ENCODE peak calls at places on chromosome 5, in six cellular contexts. One of them, this sample, is unnamed.

GRCh38 chr5:135034186-135034962 is at the start of gene PITX1:
- DNase-seq in A673: peak; percentile 46
- DNase-seq in ovary: no peak
- DNase-seq in mucosa of descending colon: peak; percentile 66
- DNase-seq in aorta: no peak
- DNase-seq in heart left ventricle: no peak
- DNase-seq in this sample: peak; percentile 80

GRCh38 chr5:167720676-167721260 is 570.7 kb upstream of the WWC1 start:
- DNase-seq in A673: no peak
- DNase-seq in ovary: no peak
- DNase-seq in mucosa of descending colon: no peak
- DNase-seq in aorta: no peak
- DNase-seq in heart left ventricle: no peak
- DNase-seq in this sample: no peak

GRCh38 chr5:158822099-158822498 is 277.6 kb downstream of the EBF1 start:
- DNase-seq in A673: no peak
- DNase-seq in ovary: no peak
- DNase-seq in mucosa of descending colon: no peak
- DNase-seq in aorta: no peak
- DNase-seq in heart left ventricle: no peak
- DNase-seq in this sample: no peak

GRCh38 chr5:34866989-34867471 is 28.1 kb downstream of the TTC23L start:
- DNase-seq in A673: no peak
- DNase-seq in ovary: no peak
- DNase-seq in mucosa of descending colon: peak; percentile 7
- DNase-seq in aorta: no peak
- DNase-seq in heart left ventricle: no peak
- DNase-seq in this sample: no peak

GRCh38 chr5:142065273-142065672 is 43.3 kb upstream of the NDFIP1 start:
- DNase-seq in A673: no peak
- DNase-seq in ovary: no peak
- DNase-seq in mucosa of descending colon: no peak
- DNase-seq in aorta: peak; percentile 68
- DNase-seq in heart left ventricle: peak; percentile 31
- DNase-seq in this sample: no peak

GRCh38 chr5:17189381-17190036 is 27.9 kb upstream of the BASP1 start:
- DNase-seq in A673: peak; percentile 93
- DNase-seq in ovary: peak; percentile 80
- DNase-seq in mucosa of descending colon: peak; percentile 96
- DNase-seq in aorta: peak; percentile 80
- DNase-seq in heart left ventricle: peak; percentile 78
- DNase-seq in this sample: peak; percentile 65

GRCh38 chr5:8577792-8578191 is 708.8 kb downstream of the MTRR start:
- DNase-seq in A673: no peak
- DNase-seq in ovary: no peak
- DNase-seq in mucosa of descending colon: no peak
- DNase-seq in aorta: no peak
- DNase-seq in heart left ventricle: no peak
- DNase-seq in this sample: no peak

GRCh38 chr5:52859619-52860018 is 71.9 kb downstream of the ITGA1 start:
- DNase-seq in A673: peak; percentile 47
- DNase-seq in ovary: no peak
- DNase-seq in mucosa of descending colon: no peak
- DNase-seq in aorta: no peak
- DNase-seq in heart left ventricle: no peak
- DNase-seq in this sample: no peak

GRCh38 chr5:112691758-112692157 is 45.9 kb upstream of the APC start:
- DNase-seq in A673: peak; percentile 33
- DNase-seq in ovary: no peak
- DNase-seq in mucosa of descending colon: peak; percentile 59
- DNase-seq in aorta: no peak
- DNase-seq in heart left ventricle: no peak
- DNase-seq in this sample: no peak

GRCh38 chr5:75551471-75551870 is 39.8 kb downstream of the POLK start:
- DNase-seq in A673: no peak
- DNase-seq in ovary: no peak
- DNase-seq in mucosa of descending colon: no peak
- DNase-seq in aorta: no peak
- DNase-seq in heart left ventricle: no peak
- DNase-seq in this sample: no peak

GRCh38 chr5:178232920-178233429 is 373 bp upstream of the PHYKPL start:
- DNase-seq in A673: no peak
- DNase-seq in ovary: no peak
- DNase-seq in mucosa of descending colon: no peak
- DNase-seq in aorta: no peak
- DNase-seq in heart left ventricle: no peak
- DNase-seq in this sample: no peak

GRCh38 chr5:178234753-178235599 is 2.4 kb upstream of the PHYKPL start:
- DNase-seq in A673: peak; percentile 76
- DNase-seq in ovary: peak; percentile 62
- DNase-seq in mucosa of descending colon: peak; percentile 96
- DNase-seq in aorta: peak; percentile 83
- DNase-seq in heart left ventricle: peak; percentile 68
- DNase-seq in this sample: peak; percentile 57

GRCh38 chr5:178235600-178235998 is 3.0 kb upstream of the PHYKPL start:
- DNase-seq in A673: no peak
- DNase-seq in ovary: no peak
- DNase-seq in mucosa of descending colon: no peak
- DNase-seq in aorta: no peak
- DNase-seq in heart left ventricle: no peak
- DNase-seq in this sample: no peak

GRCh38 chr5:178236126-178236525 is 3.5 kb upstream of the PHYKPL start:
- DNase-seq in A673: no peak
- DNase-seq in ovary: no peak
- DNase-seq in mucosa of descending colon: no peak
- DNase-seq in aorta: no peak
- DNase-seq in heart left ventricle: no peak
- DNase-seq in this sample: no peak

GRCh38 chr5:178234121-178234752 is 1.6 kb upstream of the PHYKPL start:
- DNase-seq in A673: no peak
- DNase-seq in ovary: no peak
- DNase-seq in mucosa of descending colon: no peak
- DNase-seq in aorta: no peak
- DNase-seq in heart left ventricle: peak; percentile 26
- DNase-seq in this sample: no peak
- H3K4me1 ChIP-seq in A673: peaks cover 7% of the 10 kb centered on the region
- H3K4me1 ChIP-seq in ovary: peaks cover 10% of the 10 kb centered on the region
- H3K4me1 ChIP-seq in mucosa of descending colon: peaks cover 48% of the 10 kb centered on the region
- H3K4me1 ChIP-seq in aorta: no peaks in the 10 kb centered on the region
- H3K4me1 ChIP-seq in heart left ventricle: peaks cover 86% of the 10 kb centered on the region
- H3K4me1 ChIP-seq in this sample: peaks cover 12% of the 10 kb centered on the region

DNA sequence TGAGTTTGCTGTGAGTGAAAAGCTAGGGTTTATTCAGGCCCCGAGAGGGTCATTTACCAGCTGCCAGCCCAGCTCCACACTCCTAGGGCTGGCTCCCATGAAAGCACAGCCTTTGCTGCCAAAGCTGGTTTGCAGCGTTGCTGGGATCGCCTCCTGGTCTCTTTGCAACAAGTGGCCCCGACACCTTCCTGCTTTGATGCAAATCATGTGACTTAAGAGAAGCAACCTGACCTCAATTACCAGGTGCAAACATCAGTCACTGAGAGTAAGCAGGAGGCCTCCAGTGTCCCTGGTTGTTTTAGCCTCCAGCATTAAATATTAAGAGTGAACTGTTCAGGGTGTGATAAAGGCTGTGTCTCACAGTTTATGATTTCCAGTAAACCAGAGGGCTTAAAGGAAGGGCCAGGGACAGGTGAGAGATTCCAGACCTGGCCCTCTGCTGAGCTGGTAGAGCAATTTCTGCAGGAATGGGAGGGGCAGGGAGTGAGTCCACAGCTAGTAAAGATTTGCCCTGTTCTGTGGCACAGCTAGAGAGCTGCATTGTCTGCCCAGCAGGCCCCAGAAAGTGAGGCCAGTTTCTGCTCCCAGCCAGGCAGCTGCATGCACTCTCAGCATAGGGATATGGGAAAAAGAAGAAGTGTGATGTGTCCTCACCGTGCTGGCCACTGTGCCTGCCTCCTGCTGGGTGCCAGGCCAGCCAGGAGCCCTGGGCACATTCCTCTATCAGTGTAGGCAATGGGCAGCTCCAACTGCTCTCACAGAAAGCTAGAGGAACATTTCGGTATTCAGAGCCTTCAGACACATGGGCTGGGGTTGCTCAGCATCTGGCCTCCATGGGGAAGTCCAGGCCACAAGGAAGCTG is 58.0 kb downstream of the SLC22A5 start:
- DNase-seq in A673: no peak
- DNase-seq in ovary: peak; percentile 12
- DNase-seq in mucosa of descending colon: peak; percentile 81
- DNase-seq in aorta: peak; percentile 74
- DNase-seq in heart left ventricle: peak; percentile 54
- DNase-seq in this sample: peak; percentile 39
- H3K4me1 ChIP-seq in A673: peaks cover 35% of the 10 kb centered on the region
- H3K4me1 ChIP-seq in ovary: peaks cover 30% of the 10 kb centered on the region
- H3K4me1 ChIP-seq in mucosa of descending colon: peaks cover 92% of the 10 kb centered on the region
- H3K4me1 ChIP-seq in aorta: no peaks in the 10 kb centered on the region
- H3K4me1 ChIP-seq in heart left ventricle: peaks cover 100% of the 10 kb centered on the region
- H3K4me1 ChIP-seq in this sample: peaks cover 34% of the 10 kb centered on the region

GRCh38 chr5:119339344-119339743 is 16.5 kb upstream of the TNFAIP8 start:
- DNase-seq in A673: no peak
- DNase-seq in ovary: no peak
- DNase-seq in mucosa of descending colon: no peak
- DNase-seq in aorta: no peak
- DNase-seq in heart left ventricle: no peak
- DNase-seq in this sample: no peak
- H3K4me1 ChIP-seq in A673: no peaks in the 10 kb centered on the region
- H3K4me1 ChIP-seq in ovary: peaks cover 3% of the 10 kb centered on the region
- H3K4me1 ChIP-seq in mucosa of descending colon: peaks cover 13% of the 10 kb centered on the region
- H3K4me1 ChIP-seq in aorta: no peaks in the 10 kb centered on the region
- H3K4me1 ChIP-seq in heart left ventricle: peaks cover 92% of the 10 kb centered on the region
- H3K4me1 ChIP-seq in this sample: no peaks in the 10 kb centered on the region

DNA sequence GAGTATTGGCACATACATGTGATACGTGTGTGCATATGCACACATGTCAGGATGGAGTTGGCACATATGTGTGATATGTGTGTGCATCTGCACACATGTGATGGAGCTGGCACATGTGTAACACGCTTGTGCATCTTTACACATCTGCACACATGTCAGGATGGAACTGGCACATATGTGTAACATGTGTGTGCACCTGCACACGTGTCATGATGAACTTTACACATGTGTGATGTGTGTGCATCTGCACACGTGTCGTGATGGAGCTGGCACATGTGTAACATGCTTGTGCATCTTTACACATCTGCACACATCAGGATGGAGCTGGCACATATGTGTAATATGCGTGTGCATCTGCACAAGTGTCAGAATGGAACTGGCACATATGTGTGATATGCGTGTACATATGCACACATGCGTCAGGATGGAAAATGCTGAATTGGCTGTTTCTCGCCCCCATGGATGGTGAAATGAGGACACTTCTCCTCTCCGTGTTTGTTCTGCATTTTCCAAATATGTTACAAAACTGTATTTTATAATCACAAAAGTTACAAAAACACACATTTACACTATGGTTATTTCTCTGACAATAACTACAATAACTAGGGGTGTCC is 16.2 kb upstream of the SLC6A19 start:
- DNase-seq in A673: no peak
- DNase-seq in ovary: no peak
- DNase-seq in mucosa of descending colon: no peak
- DNase-seq in aorta: no peak
- DNase-seq in heart left ventricle: no peak
- DNase-seq in this sample: no peak
- H3K4me1 ChIP-seq in A673: no peaks in the 10 kb centered on the region
- H3K4me1 ChIP-seq in ovary: no peaks in the 10 kb centered on the region
- H3K4me1 ChIP-seq in mucosa of descending colon: peaks cover 21% of the 10 kb centered on the region
- H3K4me1 ChIP-seq in aorta: no peaks in the 10 kb centered on the region
- H3K4me1 ChIP-seq in heart left ventricle: no peaks in the 10 kb centered on the region
- H3K4me1 ChIP-seq in this sample: no peaks in the 10 kb centered on the region

GRCh38 chr5:68253612-68254341 is 38.2 kb downstream of the PIK3R1 start:
- DNase-seq in A673: peak; percentile 71
- DNase-seq in ovary: no peak
- DNase-seq in mucosa of descending colon: no peak
- DNase-seq in aorta: no peak
- DNase-seq in heart left ventricle: no peak
- DNase-seq in this sample: no peak
- H3K4me1 ChIP-seq in A673: peaks cover 95% of the 10 kb centered on the region
- H3K4me1 ChIP-seq in ovary: peaks cover 28% of the 10 kb centered on the region
- H3K4me1 ChIP-seq in mucosa of descending colon: peaks cover 33% of the 10 kb centered on the region
- H3K4me1 ChIP-seq in aorta: peaks cover 37% of the 10 kb centered on the region
- H3K4me1 ChIP-seq in heart left ventricle: peaks cover 100% of the 10 kb centered on the region
- H3K4me1 ChIP-seq in this sample: peaks cover 9% of the 10 kb centered on the region

DNA sequence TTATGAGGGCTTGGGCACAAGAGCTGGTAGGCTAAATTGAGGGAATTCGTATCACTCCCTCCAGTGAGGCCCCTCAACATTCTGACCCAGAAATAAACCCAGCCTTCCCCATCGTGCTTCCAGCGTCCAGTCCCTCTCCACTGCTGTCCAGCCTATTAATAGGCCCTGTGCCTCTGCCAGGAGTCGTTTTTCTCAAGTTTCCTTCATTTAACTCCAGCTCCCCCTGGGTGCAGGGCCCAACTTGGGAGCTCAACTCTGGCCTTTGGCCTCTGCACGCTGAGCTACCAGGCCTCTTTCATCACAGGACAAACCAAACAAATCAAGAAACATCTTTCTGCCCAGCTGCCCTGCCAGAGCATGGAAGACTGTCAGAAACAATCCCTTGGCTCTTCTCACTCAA is 10.0 kb downstream of the HBEGF start:
- DNase-seq in A673: no peak
- DNase-seq in ovary: peak; percentile 61
- DNase-seq in mucosa of descending colon: no peak
- DNase-seq in aorta: no peak
- DNase-seq in heart left ventricle: peak; percentile 54
- DNase-seq in this sample: no peak
- H3K4me1 ChIP-seq in A673: peaks cover 2% of the 10 kb centered on the region
- H3K4me1 ChIP-seq in ovary: peaks cover 3% of the 10 kb centered on the region
- H3K4me1 ChIP-seq in mucosa of descending colon: peaks cover 2% of the 10 kb centered on the region
- H3K4me1 ChIP-seq in aorta: no peaks in the 10 kb centered on the region
- H3K4me1 ChIP-seq in heart left ventricle: peaks cover 44% of the 10 kb centered on the region
- H3K4me1 ChIP-seq in this sample: no peaks in the 10 kb centered on the region

DNA sequence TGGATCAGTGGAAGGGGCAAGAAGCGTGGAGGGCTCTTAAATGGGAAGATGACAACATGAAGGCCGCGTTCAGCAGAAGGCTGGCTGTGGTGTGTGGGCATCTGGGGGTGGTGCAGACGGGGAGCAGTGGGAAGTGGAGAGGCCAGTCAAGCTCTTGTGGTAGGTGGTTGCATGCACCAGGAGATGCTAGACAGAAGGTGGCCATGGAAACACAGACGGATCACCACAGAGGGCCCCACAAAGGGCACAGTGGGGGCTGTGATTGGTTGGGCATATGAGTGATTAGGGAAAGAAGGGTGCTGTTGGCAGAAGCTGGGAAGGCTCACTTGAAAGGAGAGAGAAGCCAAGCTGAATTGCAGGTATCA is 14.7 kb downstream of the MTMR12 start:
- DNase-seq in A673: no peak
- DNase-seq in ovary: no peak
- DNase-seq in mucosa of descending colon: no peak
- DNase-seq in aorta: no peak
- DNase-seq in heart left ventricle: no peak
- DNase-seq in this sample: no peak
- H3K4me1 ChIP-seq in A673: peaks cover 4% of the 10 kb centered on the region
- H3K4me1 ChIP-seq in ovary: peaks cover 12% of the 10 kb centered on the region
- H3K4me1 ChIP-seq in mucosa of descending colon: peaks cover 10% of the 10 kb centered on the region
- H3K4me1 ChIP-seq in aorta: no peaks in the 10 kb centered on the region
- H3K4me1 ChIP-seq in heart left ventricle: peaks cover 16% of the 10 kb centered on the region
- H3K4me1 ChIP-seq in this sample: no peaks in the 10 kb centered on the region

GRCh38 chr5:96825243-96825642 is 17.5 kb upstream of the ERAP1 start:
- DNase-seq in A673: no peak
- DNase-seq in ovary: no peak
- DNase-seq in mucosa of descending colon: no peak
- DNase-seq in aorta: no peak
- DNase-seq in heart left ventricle: no peak
- DNase-seq in this sample: no peak
- H3K4me1 ChIP-seq in A673: peaks cover 20% of the 10 kb centered on the region
- H3K4me1 ChIP-seq in ovary: no peaks in the 10 kb centered on the region
- H3K4me1 ChIP-seq in mucosa of descending colon: no peaks in the 10 kb centered on the region
- H3K4me1 ChIP-seq in aorta: no peaks in the 10 kb centered on the region
- H3K4me1 ChIP-seq in heart left ventricle: peaks cover 17% of the 10 kb centered on the region
- H3K4me1 ChIP-seq in this sample: no peaks in the 10 kb centered on the region

GRCh38 chr5:125198270-125198974 is 452.0 kb upstream of the ZNF608 start:
- DNase-seq in A673: peak; percentile 78
- DNase-seq in ovary: peak; percentile 71
- DNase-seq in mucosa of descending colon: peak; percentile 81
- DNase-seq in aorta: peak; percentile 68
- DNase-seq in heart left ventricle: peak; percentile 87
- DNase-seq in this sample: peak; percentile 74
- H3K4me1 ChIP-seq in A673: peaks cover 11% of the 10 kb centered on the region
- H3K4me1 ChIP-seq in ovary: peaks cover 2% of the 10 kb centered on the region
- H3K4me1 ChIP-seq in mucosa of descending colon: peaks cover 4% of the 10 kb centered on the region
- H3K4me1 ChIP-seq in aorta: no peaks in the 10 kb centered on the region
- H3K4me1 ChIP-seq in heart left ventricle: no peaks in the 10 kb centered on the region
- H3K4me1 ChIP-seq in this sample: no peaks in the 10 kb centered on the region

This sample was measured in prostate gland.